ENCODE peak calls at places on chromosomes 11 and 22, in six cellular contexts. One of them, this sample, is unnamed.

GRCh38 chr11:19781351-19781750 is 68.7 kb downstream of the NAV2 start:
- DNase-seq in chondrocyte: no peak
- DNase-seq in stomach: no peak
- DNase-seq in nephron progenitor cell: no peak
- DNase-seq in stimulated activated CD8-positive, alpha-beta memory T cell treated with anti-CD3 and anti-CD28 coated beads, Interleukin-12 subunit alpha, Interleukin-12 subunit beta, amount 100 ng/mL, for 1 hour: no peak
- DNase-seq in T-helper 2 cell: no peak
- DNase-seq in this sample: no peak

GRCh38 chr11:126408901-126409670 is 53.6 kb downstream of the ST3GAL4 start:
- DNase-seq in chondrocyte: peak
- DNase-seq in stomach: no peak
- DNase-seq in nephron progenitor cell: no peak
- DNase-seq in stimulated activated CD8-positive, alpha-beta memory T cell treated with anti-CD3 and anti-CD28 coated beads, Interleukin-12 subunit alpha, Interleukin-12 subunit beta, amount 100 ng/mL, for 1 hour: no peak
- DNase-seq in T-helper 2 cell: no peak
- DNase-seq in this sample: no peak

GRCh38 chr11:1936781-1937615 is 10.1 kb upstream of the MRPL23 start:
- DNase-seq in chondrocyte: peak
- DNase-seq in stomach: no peak
- DNase-seq in nephron progenitor cell: peak
- DNase-seq in stimulated activated CD8-positive, alpha-beta memory T cell treated with anti-CD3 and anti-CD28 coated beads, Interleukin-12 subunit alpha, Interleukin-12 subunit beta, amount 100 ng/mL, for 1 hour: no peak
- DNase-seq in T-helper 2 cell: no peak
- DNase-seq in this sample: peak

GRCh38 chr11:6927030-6927617 is 898 bp downstream of the ZNF215 start:
- DNase-seq in chondrocyte: no peak
- DNase-seq in stomach: no peak
- DNase-seq in nephron progenitor cell: no peak
- DNase-seq in stimulated activated CD8-positive, alpha-beta memory T cell treated with anti-CD3 and anti-CD28 coated beads, Interleukin-12 subunit alpha, Interleukin-12 subunit beta, amount 100 ng/mL, for 1 hour: no peak
- DNase-seq in T-helper 2 cell: no peak
- DNase-seq in this sample: no peak

GRCh38 chr11:57619331-57619730 is 21.8 kb downstream of the SERPING1 start:
- DNase-seq in chondrocyte: no peak
- DNase-seq in stomach: no peak
- DNase-seq in nephron progenitor cell: no peak
- DNase-seq in stimulated activated CD8-positive, alpha-beta memory T cell treated with anti-CD3 and anti-CD28 coated beads, Interleukin-12 subunit alpha, Interleukin-12 subunit beta, amount 100 ng/mL, for 1 hour: no peak
- DNase-seq in T-helper 2 cell: no peak
- DNase-seq in this sample: no peak

GRCh38 chr22:44595841-44596341 is 97.9 kb upstream of the RTL6 start:
- DNase-seq in chondrocyte: no peak
- DNase-seq in stomach: no peak
- DNase-seq in nephron progenitor cell: peak
- DNase-seq in stimulated activated CD8-positive, alpha-beta memory T cell treated with anti-CD3 and anti-CD28 coated beads, Interleukin-12 subunit alpha, Interleukin-12 subunit beta, amount 100 ng/mL, for 1 hour: no peak
- DNase-seq in T-helper 2 cell: no peak
- DNase-seq in this sample: no peak

GRCh38 chr11:83206221-83206620 is 12.7 kb downstream of the ANKRD42 start:
- DNase-seq in chondrocyte: no peak
- DNase-seq in stomach: no peak
- DNase-seq in nephron progenitor cell: no peak
- DNase-seq in stimulated activated CD8-positive, alpha-beta memory T cell treated with anti-CD3 and anti-CD28 coated beads, Interleukin-12 subunit alpha, Interleukin-12 subunit beta, amount 100 ng/mL, for 1 hour: no peak
- DNase-seq in T-helper 2 cell: no peak
- DNase-seq in this sample: no peak

GRCh38 chr11:67561971-67562560 is 21.5 kb upstream of the GSTP1 start:
- DNase-seq in chondrocyte: no peak
- DNase-seq in stomach: no peak
- DNase-seq in nephron progenitor cell: no peak
- DNase-seq in stimulated activated CD8-positive, alpha-beta memory T cell treated with anti-CD3 and anti-CD28 coated beads, Interleukin-12 subunit alpha, Interleukin-12 subunit beta, amount 100 ng/mL, for 1 hour: no peak
- DNase-seq in T-helper 2 cell: no peak
- DNase-seq in this sample: no peak

GRCh38 chr11:77619576-77620198 is 17.9 kb downstream of the CLNS1A start:
- DNase-seq in chondrocyte: no peak
- DNase-seq in stomach: no peak
- DNase-seq in nephron progenitor cell: peak
- DNase-seq in stimulated activated CD8-positive, alpha-beta memory T cell treated with anti-CD3 and anti-CD28 coated beads, Interleukin-12 subunit alpha, Interleukin-12 subunit beta, amount 100 ng/mL, for 1 hour: no peak
- DNase-seq in T-helper 2 cell: no peak
- DNase-seq in this sample: no peak

GRCh38 chr11:123082977-123083376 is 21.0 kb upstream of the HSPA8 start:
- DNase-seq in chondrocyte: no peak
- DNase-seq in stomach: no peak
- DNase-seq in nephron progenitor cell: no peak
- DNase-seq in stimulated activated CD8-positive, alpha-beta memory T cell treated with anti-CD3 and anti-CD28 coated beads, Interleukin-12 subunit alpha, Interleukin-12 subunit beta, amount 100 ng/mL, for 1 hour: no peak
- DNase-seq in T-helper 2 cell: no peak
- DNase-seq in this sample: no peak

GRCh38 chr11:19597194-19597593 is 115.4 kb upstream of the NAV2 start:
- DNase-seq in chondrocyte: no peak
- DNase-seq in stomach: no peak
- DNase-seq in nephron progenitor cell: no peak
- DNase-seq in stimulated activated CD8-positive, alpha-beta memory T cell treated with anti-CD3 and anti-CD28 coated beads, Interleukin-12 subunit alpha, Interleukin-12 subunit beta, amount 100 ng/mL, for 1 hour: no peak
- DNase-seq in T-helper 2 cell: no peak
- DNase-seq in this sample: no peak

GRCh38 chr11:71979094-71979493 is 19.6 kb upstream of the IL18BP start:
- DNase-seq in chondrocyte: no peak
- DNase-seq in stomach: no peak
- DNase-seq in nephron progenitor cell: no peak
- DNase-seq in stimulated activated CD8-positive, alpha-beta memory T cell treated with anti-CD3 and anti-CD28 coated beads, Interleukin-12 subunit alpha, Interleukin-12 subunit beta, amount 100 ng/mL, for 1 hour: no peak
- DNase-seq in T-helper 2 cell: no peak
- DNase-seq in this sample: no peak

GRCh38 chr11:59551651-59552521 is 40.5 kb downstream of the OR4D9 start:
- DNase-seq in chondrocyte: no peak
- DNase-seq in stomach: no peak
- DNase-seq in nephron progenitor cell: peak
- DNase-seq in stimulated activated CD8-positive, alpha-beta memory T cell treated with anti-CD3 and anti-CD28 coated beads, Interleukin-12 subunit alpha, Interleukin-12 subunit beta, amount 100 ng/mL, for 1 hour: no peak
- DNase-seq in T-helper 2 cell: no peak
- DNase-seq in this sample: no peak

GRCh38 chr22:27370281-27370680 is 431.3 kb downstream of the MN1 start:
- DNase-seq in chondrocyte: no peak
- DNase-seq in stomach: no peak
- DNase-seq in nephron progenitor cell: no peak
- DNase-seq in stimulated activated CD8-positive, alpha-beta memory T cell treated with anti-CD3 and anti-CD28 coated beads, Interleukin-12 subunit alpha, Interleukin-12 subunit beta, amount 100 ng/mL, for 1 hour: no peak
- DNase-seq in T-helper 2 cell: no peak
- DNase-seq in this sample: no peak

GRCh38 chr11:93288767-93289166 is 41.8 kb upstream of the DEUP1 start:
- DNase-seq in chondrocyte: no peak
- DNase-seq in stomach: no peak
- DNase-seq in nephron progenitor cell: no peak
- DNase-seq in stimulated activated CD8-positive, alpha-beta memory T cell treated with anti-CD3 and anti-CD28 coated beads, Interleukin-12 subunit alpha, Interleukin-12 subunit beta, amount 100 ng/mL, for 1 hour: no peak
- DNase-seq in T-helper 2 cell: no peak
- DNase-seq in this sample: no peak

GRCh38 chr11:19444231-19444630 is 203.5 kb upstream of the E2F8 start:
- DNase-seq in chondrocyte: no peak
- DNase-seq in stomach: no peak
- DNase-seq in nephron progenitor cell: no peak
- DNase-seq in stimulated activated CD8-positive, alpha-beta memory T cell treated with anti-CD3 and anti-CD28 coated beads, Interleukin-12 subunit alpha, Interleukin-12 subunit beta, amount 100 ng/mL, for 1 hour: no peak
- DNase-seq in T-helper 2 cell: no peak
- DNase-seq in this sample: no peak

GRCh38 chr11:65187146-65187675 is 5.5 kb downstream of the CAPN1 start:
- DNase-seq in chondrocyte: no peak
- DNase-seq in stomach: no peak
- DNase-seq in nephron progenitor cell: no peak
- DNase-seq in stimulated activated CD8-positive, alpha-beta memory T cell treated with anti-CD3 and anti-CD28 coated beads, Interleukin-12 subunit alpha, Interleukin-12 subunit beta, amount 100 ng/mL, for 1 hour: no peak
- DNase-seq in T-helper 2 cell: no peak
- DNase-seq in this sample: no peak

GRCh38 chr11:111676878-111677585 is 74.8 kb downstream of the SIK2 start:
- DNase-seq in chondrocyte: no peak
- DNase-seq in stomach: no peak
- DNase-seq in nephron progenitor cell: no peak
- DNase-seq in stimulated activated CD8-positive, alpha-beta memory T cell treated with anti-CD3 and anti-CD28 coated beads, Interleukin-12 subunit alpha, Interleukin-12 subunit beta, amount 100 ng/mL, for 1 hour: no peak
- DNase-seq in T-helper 2 cell: no peak
- DNase-seq in this sample: no peak